ENCODE peak calls at places on chromosomes 1 and 21, in nine cellular contexts. U, C, A, Q, W, V, N, J and P are unnamed samples.

GRCh38 chr21:37017951-37018679 is 11.6 kb downstream of the RIPPLY3 start:
- DNase-seq in Q (no peak), J (no peak), N (no peak), W (no peak), C (no peak), V (no peak), A (no peak), U (no peak), P (no peak)

GRCh38 chr1:30879126-30879786 is 29.3 kb downstream of the SDC3 start:
- DNase-seq in V (no peak), W (no peak), N (no peak), A (no peak), Q (no peak), J (no peak), U (no peak), C (no peak), P (no peak)

GRCh38 chr1:173410133-173410793 is 66.9 kb upstream of the PRDX6 start:
- DNase-seq in A (no peak), J (no peak), W (no peak), V (no peak), Q (no peak), U (no peak), C (no peak), N (no peak), P (no peak)

GRCh38 chr1:48109390-48110009 is 112.3 kb upstream of the TRABD2B start:
- DNase-seq in U (peak), A (peak), J (no peak), W (peak), Q (peak), N (no peak), V (peak), C (no peak), P (no peak)

GRCh38 chr1:237383825-237384612 is 342.0 kb downstream of the RYR2 start:
- DNase-seq in N (no peak), C (no peak), A (no peak), U (no peak), V (no peak), J (no peak), Q (peak), W (no peak), P (no peak)

GRCh38 chr1:232737917-232738316 is 67.3 kb upstream of the MAP10 start:
- DNase-seq in Q (no peak), C (no peak), V (no peak), U (no peak), W (no peak), J (no peak), A (no peak), N (no peak), P (no peak)

GRCh38 chr1:29520571-29521437 is 284.5 kb downstream of the PTPRU start:
- DNase-seq in A (no peak), W (no peak), J (peak), V (no peak), C (no peak), U (no peak), Q (no peak), N (no peak), P (no peak)

GRCh38 chr1:223258751-223259177 is 105.2 kb downstream of the SUSD4 start:
- DNase-seq in V (no peak), W (no peak), A (peak), U (no peak), Q (peak), C (no peak), N (no peak), J (no peak), P (no peak)

GRCh38 chr1:22053018-22053860 is 730 bp downstream of the CDC42 start:
- DNase-seq in U (peak), N (peak), W (no peak), V (peak), A (peak), J (peak), C (peak), Q (peak), P (peak)

GRCh38 chr1:204673909-204674701 is 11.4 kb downstream of the LRRN2 start:
- DNase-seq in C (no peak), W (no peak), U (no peak), J (no peak), Q (no peak), N (no peak), A (no peak), V (no peak), P (no peak)

GRCh38 chr1:90339822-90340221 is 344.9 kb downstream of the ZNF326 start:
- DNase-seq in W (no peak), N (no peak), C (no peak), Q (no peak), J (no peak), U (no peak), V (peak), A (no peak), P (no peak)

GRCh38 chr1:9233241-9233941 is 1.2 kb upstream of the H6PD start:
- DNase-seq in W (no peak), U (no peak), V (no peak), N (no peak), A (no peak), C (no peak), J (peak), Q (peak), P (no peak)

GRCh38 chr1:50929376-50929958 is 30.6 kb downstream of the FAF1 start:
- DNase-seq in V (peak), Q (peak), N (no peak), W (no peak), A (peak), C (no peak), J (no peak), U (peak), P (no peak)

GRCh38 chr1:110211503-110212164 is 1.5 kb downstream of the KCNC4 start:
- DNase-seq in A (no peak), Q (no peak), W (no peak), J (no peak), V (no peak), U (no peak), N (no peak), C (peak), P (peak)

GRCh38 chr21:14901482-14901958 is 163.3 kb downstream of the NRIP1 start:
- DNase-seq in N (no peak), C (peak), J (no peak), Q (no peak), V (no peak), U (no peak), W (no peak), A (peak), P (no peak)

GRCh38 chr1:25740071-25740470 is 59.9 kb upstream of the SELENON start:
- DNase-seq in A (no peak), W (no peak), V (no peak), N (no peak), Q (no peak), C (no peak), U (no peak), J (no peak), P (no peak)

GRCh38 chr1:78339490-78339889 is 151.3 kb upstream of the PTGFR start:
- DNase-seq in W (peak), V (no peak), A (peak), C (no peak), Q (peak), U (peak), N (no peak), J (no peak), P (no peak)

GRCh38 chr1:15046487-15047165 is 106.9 kb upstream of the TMEM51 start:
- DNase-seq in J (peak), Q (peak), V (peak), A (peak), W (peak), U (peak), N (peak), C (peak), P (peak)

GRCh38 chr1:224898937-224899336 is 30.5 kb upstream of the DNAH14 start:
- DNase-seq in V (no peak), N (no peak), A (no peak), J (no peak), U (no peak), C (no peak), Q (no peak), W (no peak), P (no peak)

GRCh38 chr21:38758815-38759214 is 46.9 kb upstream of the ETS2 start:
- DNase-seq in V (no peak), W (no peak), Q (peak), U (no peak), N (no peak), A (no peak), C (no peak), J (no peak), P (no peak)

GRCh38 chr1:2584822-2585317 is 1.7 kb upstream of the PRXL2B start:
- DNase-seq in V (no peak), W (no peak), Q (no peak), U (no peak), A (no peak), N (no peak), J (no peak), C (no peak), P (no peak)

GRCh38 chr1:107362468-107362867 is 221.6 kb downstream of the NTNG1 start:
- DNase-seq in J (no peak), A (no peak), W (no peak), Q (no peak), U (no peak), N (no peak), V (no peak), C (no peak), P (no peak)

GRCh38 chr1:155208656-155209372 is at the start of gene MTX1:
- DNase-seq in U (peak), A (peak), J (peak), N (peak), V (peak), C (peak), W (no peak), Q (peak), P (peak)

GRCh38 chr1:239831577-239832355 is 259.9 kb upstream of the FMN2 start:
- DNase-seq in W (no peak), V (peak), U (no peak), C (no peak), Q (no peak), A (no peak), J (no peak), N (no peak), P (no peak)

GRCh38 chr21:41671212-41671762 is 95.6 kb downstream of the RIPK4 start:
- DNase-seq in A (no peak), V (no peak), Q (no peak), C (no peak), W (no peak), N (no peak), J (no peak), U (no peak), P (no peak)

GRCh38 chr1:43856188-43856587 is 77.4 kb upstream of the ARTN start:
- DNase-seq in J (no peak), N (no peak), V (no peak), Q (no peak), W (no peak), U (no peak), A (no peak), C (no peak), P (no peak)

GRCh38 chr1:218867941-218868656 is 305.6 kb upstream of the LYPLAL1 start:
- DNase-seq in C (no peak), Q (no peak), U (no peak), V (no peak), N (no peak), W (no peak), A (no peak), J (no peak), P (no peak)

GRCh38 chr1:116682641-116683221 is 15.2 kb upstream of the IGSF3 start:
- DNase-seq in C (no peak), U (no peak), W (no peak), N (no peak), A (no peak), J (no peak), V (no peak), Q (peak), P (no peak)

GRCh38 chr1:227934476-227935313 is 13.0 kb downstream of the WNT9A start:
- DNase-seq in Q (peak), J (peak), W (no peak), U (no peak), C (peak), V (peak), A (peak), N (peak), P (peak)

GRCh38 chr1:160277330-160277729 is 7.6 kb downstream of the PEX19 start:
- DNase-seq in U (no peak), W (no peak), A (no peak), N (no peak), V (no peak), Q (no peak), C (no peak), J (no peak), P (no peak)

GRCh38 chr1:209104646-209105045 is 478.9 kb upstream of the CAMK1G start:
- DNase-seq in C (no peak), W (no peak), V (no peak), J (no peak), U (no peak), Q (no peak), N (no peak), A (no peak), P (no peak)

GRCh38 chr1:5748286-5749225 is 243.7 kb downstream of the NPHP4 start:
- DNase-seq in J (peak), W (no peak), U (no peak), Q (no peak), C (no peak), N (no peak), V (no peak), A (no peak), P (no peak)

GRCh38 chr1:23774174-23774880 is 3.9 kb upstream of the PITHD1 start:
- DNase-seq in U (no peak), W (no peak), J (no peak), N (no peak), V (no peak), A (no peak), C (no peak), Q (no peak), P (no peak)

GRCh38 chr1:212186427-212187207 is 98.6 kb upstream of the PPP2R5A start:
- DNase-seq in U (peak), A (no peak), J (no peak), W (no peak), Q (peak), N (no peak), V (peak), C (peak), P (no peak)